ENCODE peak calls at places on chromosome 7, in four cellular contexts. S, E, J and P are unnamed samples.

GRCh38 chr7:69537691-69538090 is 60.6 kb upstream of the AUTS2 start:
- DNase-seq in J (no peak), E (no peak), S (no peak), P (no peak)

GRCh38 chr7:135905858-135906257 is 71.3 kb downstream of the MTPN start:
- DNase-seq in S (no peak), J (no peak), E (no peak), P (no peak)

GRCh38 chr7:134766779-134767566 is 12.5 kb upstream of the CALD1 start:
- DNase-seq in J (no peak), E (peak), S (peak), P (peak)

GRCh38 chr7:96248405-96248804 is 73.5 kb downstream of the SLC25A13 start:
- DNase-seq in S (no peak), J (no peak), E (no peak), P (no peak)

GRCh38 chr7:130309986-130310385 is 17.0 kb downstream of the CPA4 start:
- DNase-seq in J (no peak), S (no peak), E (no peak), P (no peak)

GRCh38 chr7:139068543-139069399 is 32.9 kb upstream of the ZC3HAV1L start:
- DNase-seq in J (no peak), E (no peak), S (no peak), P (no peak)

GRCh38 chr7:63096141-63096540 is 902.5 kb upstream of the ZNF722 start:
- DNase-seq in S (no peak), E (no peak), J (no peak), P (no peak)

GRCh38 chr7:132280335-132280734 is 295.9 kb downstream of the PLXNA4 start:
- DNase-seq in J (no peak), S (no peak), E (no peak), P (no peak)

GRCh38 chr7:101602484-101603241 is 26.4 kb downstream of the MYL10 start:
- DNase-seq in J (peak), E (peak), S (peak), P (peak)

GRCh38 chr7:101575168-101575567 is 53.9 kb downstream of the MYL10 start:
- DNase-seq in E (no peak), J (no peak), S (no peak), P (no peak)

GRCh38 chr7:91233201-91233600 is 31.0 kb upstream of the FZD1 start:
- DNase-seq in E (no peak), J (no peak), S (no peak), P (no peak)

GRCh38 chr7:106071356-106071998 is 40.6 kb downstream of the SYPL1 start:
- DNase-seq in S (peak), E (no peak), J (peak), P (no peak)

GRCh38 chr7:45885264-45885882 is 2.9 kb upstream of the IGFBP1 start:
- DNase-seq in J (no peak), E (peak), S (no peak), P (no peak)

GRCh38 chr7:115008465-115009114 is 86.7 kb downstream of the MDFIC start:
- DNase-seq in J (peak), E (peak), S (peak), P (peak)

GRCh38 chr7:7795203-7795602 is 76.8 kb upstream of the RPA3 start:
- DNase-seq in S (no peak), J (no peak), E (peak), P (no peak)

GRCh38 chr7:30159698-30160143 is 24.9 kb downstream of the MTURN start:
- DNase-seq in E (peak), J (no peak), S (peak), P (peak)

GRCh38 chr7:140564643-140565042 is 76.0 kb downstream of the DENND2A start:
- DNase-seq in J (no peak), S (no peak), E (no peak), P (no peak)

GRCh38 chr7:11612737-11613136 is 219.3 kb downstream of the THSD7A start:
- DNase-seq in E (no peak), J (no peak), S (no peak), P (no peak)

GRCh38 chr7:41005381-41005901 is 697.4 kb downstream of the INHBA start:
- DNase-seq in J (no peak), E (peak), S (peak), P (peak)

GRCh38 chr7:13829914-13830603 is 159.4 kb downstream of the ETV1 start:
- DNase-seq in S (peak), J (no peak), E (peak), P (peak)

DNA sequence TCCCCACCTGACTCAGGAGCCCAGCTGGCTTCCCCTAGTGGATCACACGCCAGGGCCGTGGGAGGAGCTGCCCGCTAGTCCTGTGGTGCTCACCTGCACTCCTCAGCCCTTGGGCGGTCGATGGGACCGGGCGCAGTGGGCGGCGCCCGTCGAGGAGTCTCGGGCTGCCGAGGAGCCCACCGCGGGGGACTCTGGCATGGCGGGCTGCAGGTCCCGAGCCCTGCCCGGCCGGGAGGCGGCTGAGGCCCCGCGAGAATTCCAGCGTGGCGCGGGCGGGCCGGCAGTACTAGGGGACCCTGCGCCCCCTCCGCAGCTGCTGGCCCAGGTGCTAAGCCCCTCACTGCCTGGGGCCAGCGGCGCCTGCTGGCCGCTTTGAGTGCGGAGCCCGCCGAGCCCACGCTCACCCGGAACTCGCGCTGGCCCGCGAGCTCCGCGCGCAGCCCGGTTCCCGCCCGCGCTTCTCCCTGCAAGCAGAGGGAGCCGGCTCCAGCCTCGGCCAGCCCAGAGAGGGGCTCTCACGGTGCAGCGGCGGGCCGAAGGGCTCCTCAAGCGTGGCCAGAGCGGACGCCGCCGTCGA is 367.9 kb downstream of the TYW1 start:
- DNase-seq in J (no peak), E (no peak), S (no peak), P (no peak)
- H3K4me3 ChIP-seq in J (no peak), E (no peak), S (no peak), P (peak)

GRCh38 chr7:156943091-156944041 is 6.1 kb upstream of the NOM1 start:
- DNase-seq in E (no peak), J (no peak), S (no peak), P (no peak)
- H3K4me3 ChIP-seq in E (no peak), J (no peak), S (no peak), P (no peak)

GRCh38 chr7:66100408-66101050 is 14.1 kb upstream of the CRCP start:
- DNase-seq in E (no peak), S (no peak), J (no peak), P (no peak)
- H3K4me3 ChIP-seq in E (peak), S (peak), J (peak), P (peak)

GRCh38 chr7:120993011-120993574 is 4.6 kb downstream of the CPED1 start:
- DNase-seq in S (no peak), J (no peak), E (no peak), P (no peak)
- H3K4me3 ChIP-seq in S (no peak), J (no peak), E (no peak), P (peak)

DNA sequence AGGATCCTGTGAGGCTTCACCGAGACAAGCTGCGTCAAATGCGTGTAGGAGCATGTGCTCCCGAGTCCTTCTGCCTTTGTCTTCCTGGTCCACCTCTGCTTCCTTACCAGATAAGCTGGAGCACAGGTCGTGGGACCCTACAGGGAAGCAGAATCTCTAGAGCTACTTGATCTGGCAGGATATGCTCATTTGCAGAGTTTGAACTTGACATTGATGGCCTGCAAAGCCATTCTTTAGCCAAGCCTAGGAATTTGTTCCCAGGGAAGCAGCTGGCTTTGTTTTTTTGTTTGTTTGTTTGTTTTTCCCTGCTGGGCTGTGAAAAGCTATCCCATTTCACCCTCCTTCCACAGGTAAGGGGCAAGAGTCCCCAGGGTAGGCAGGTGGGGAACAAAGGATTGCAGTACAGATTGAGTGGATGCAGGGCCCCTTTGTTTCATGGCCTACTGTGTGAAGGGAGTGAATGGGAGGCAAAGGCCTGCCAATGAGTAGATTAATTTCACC is 200.0 kb upstream of the BMPER start:
- DNase-seq in E (no peak), S (no peak), J (no peak), P (no peak)
- H3K4me3 ChIP-seq in E (no peak), S (no peak), J (no peak), P (no peak)

GRCh38 chr7:84191842-84192241 is 2.7 kb downstream of the SEMA3A start:
- DNase-seq in S (no peak), E (no peak), J (no peak), P (peak)

GRCh38 chr7:84196007-84196551 is 1.5 kb upstream of the SEMA3A start:
- DNase-seq in J (no peak), E (peak), S (peak), P (peak)

GRCh38 chr7:84194484-84195260 is at the start of gene SEMA3A:
- DNase-seq in S (peak), J (no peak), E (peak), P (peak)

GRCh38 chr7:84193787-84194186 is 802 bp downstream of the SEMA3A start:
- DNase-seq in S (no peak), J (no peak), E (no peak), P (peak)

DNA sequence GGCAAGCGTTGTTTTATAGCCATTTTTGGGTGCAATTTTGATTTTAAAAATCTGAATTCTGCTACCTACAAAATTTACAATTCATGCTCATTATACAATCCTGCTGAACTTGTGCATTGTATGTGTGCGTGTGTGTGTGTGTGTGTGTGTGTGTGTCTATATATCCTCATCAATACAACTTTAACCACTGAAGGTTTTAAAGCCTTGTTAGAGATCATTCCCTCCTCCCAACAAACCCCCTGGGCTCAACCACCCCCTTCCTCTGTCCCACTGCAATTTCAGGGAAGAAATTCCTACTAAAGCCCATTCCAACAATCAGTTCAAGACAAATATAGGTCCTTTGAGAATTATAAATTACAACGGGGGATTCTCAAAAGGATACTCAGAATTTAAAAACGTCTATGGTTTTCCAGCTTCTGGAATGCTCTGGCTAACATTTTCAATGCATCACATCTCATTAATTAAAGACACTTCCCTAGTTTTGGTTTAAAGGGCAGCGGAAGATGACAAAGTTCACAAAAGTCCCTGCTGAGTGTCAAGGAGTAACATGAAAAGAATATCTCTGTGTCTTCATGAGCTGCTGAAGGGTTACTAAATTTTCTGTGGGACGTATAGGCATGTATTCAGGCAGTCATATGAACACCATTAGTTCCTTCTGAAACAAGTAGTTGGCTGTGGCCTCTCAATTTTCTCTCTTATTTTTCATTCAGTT is 862 bp upstream of the SEMA3A start:
- DNase-seq in J (no peak), S (no peak), E (no peak), P (peak)
- H3K4me3 ChIP-seq in J (no peak), S (peak), E (peak), P (peak)

GRCh38 chr7:151060113-151060415 is 675 bp downstream of the SLC4A2 start:
- DNase-seq in S (no peak), J (no peak), E (no peak), P (no peak)

GRCh38 chr7:151060416-151061234 is 1.2 kb downstream of the SLC4A2 start:
- DNase-seq in S (peak), E (peak), J (peak), P (peak)

GRCh38 chr7:151062399-151063211 is 3.2 kb downstream of the SLC4A2 start:
- DNase-seq in J (no peak), S (peak), E (peak), P (peak)

GRCh38 chr7:151062111-151062398 is 2.7 kb downstream of the SLC4A2 start:
- DNase-seq in E (no peak), S (no peak), J (peak), P (no peak)

GRCh38 chr7:151061241-151062110 is 2.1 kb downstream of the SLC4A2 start:
- DNase-seq in E (no peak), J (no peak), S (no peak), P (no peak)
- H3K4me3 ChIP-seq in E (peak), J (no peak), S (peak), P (peak)

DNA sequence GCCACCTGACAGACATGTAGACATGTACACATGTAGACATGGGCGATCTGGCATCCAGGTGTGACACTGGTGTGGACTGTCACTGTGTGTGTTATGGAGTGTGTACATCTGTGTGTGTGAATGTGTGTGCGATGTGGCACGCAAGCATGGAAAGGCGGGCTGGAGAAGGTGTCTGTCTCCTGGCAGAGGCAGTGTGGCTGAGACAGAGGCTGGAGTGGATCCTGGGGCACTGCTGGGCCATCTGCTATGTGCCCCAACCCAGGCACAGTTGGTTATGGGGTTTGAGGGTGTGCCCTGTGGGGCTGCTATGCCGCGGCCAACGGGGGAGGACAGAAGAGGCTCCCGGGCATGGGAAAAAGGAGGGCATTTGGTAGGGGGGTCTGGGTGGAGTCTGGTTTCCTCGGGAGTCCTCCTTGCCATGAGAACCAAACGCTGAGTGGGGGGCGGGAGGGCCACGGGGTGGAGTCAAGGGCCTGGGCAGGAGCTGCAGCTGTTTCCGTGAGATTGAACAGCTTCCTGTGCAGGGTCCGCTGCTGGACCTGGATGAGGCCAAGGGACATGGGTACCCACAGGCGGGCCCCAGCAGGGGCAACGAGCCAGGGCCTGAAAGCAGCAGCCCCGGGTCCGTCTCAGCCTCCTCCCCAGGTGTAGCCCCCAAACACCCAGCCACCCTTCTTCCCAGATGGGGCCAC is 1.3 kb downstream of the ELN start:
- DNase-seq in S (no peak), J (no peak), E (no peak), P (no peak)
- H3K4me3 ChIP-seq in S (no peak), J (no peak), E (no peak), P (no peak)